ENCODE peak calls at places on chromosomes 13 and 19, in six cellular contexts. One of them, this sample, is unnamed.

GRCh38 chr19:41219924-41220567 is 1.0 kb downstream of the AXL start:
- DNase-seq in stimulated activated CD4-positive, alpha-beta T cell treated with anti-CD3 and anti-CD28 coated beads, TNF-alpha, amount 100 ng/mL, for 4 hours: no peak
- DNase-seq in activated CD4-positive, CD25-positive, alpha-beta regulatory T cell treated with anti-CD3 and anti-CD28 coated beads, Interleukin-2, amount 50 U/mL, for 16 hours: no peak
- DNase-seq in NCI-H187: no peak
- DNase-seq in NAMALWA: no peak
- DNase-seq in C1 segment of cervical spinal cord: no peak
- DNase-seq in this sample: no peak

GRCh38 chr13:25963681-25964080 is 88.1 kb downstream of the SHISA2 start:
- DNase-seq in stimulated activated CD4-positive, alpha-beta T cell treated with anti-CD3 and anti-CD28 coated beads, TNF-alpha, amount 100 ng/mL, for 4 hours: no peak
- DNase-seq in activated CD4-positive, CD25-positive, alpha-beta regulatory T cell treated with anti-CD3 and anti-CD28 coated beads, Interleukin-2, amount 50 U/mL, for 16 hours: no peak
- DNase-seq in NCI-H187: no peak
- DNase-seq in NAMALWA: no peak
- DNase-seq in C1 segment of cervical spinal cord: no peak
- DNase-seq in this sample: no peak

GRCh38 chr13:30862707-30863106 is 43.4 kb upstream of the MEDAG start:
- DNase-seq in stimulated activated CD4-positive, alpha-beta T cell treated with anti-CD3 and anti-CD28 coated beads, TNF-alpha, amount 100 ng/mL, for 4 hours: no peak
- DNase-seq in activated CD4-positive, CD25-positive, alpha-beta regulatory T cell treated with anti-CD3 and anti-CD28 coated beads, Interleukin-2, amount 50 U/mL, for 16 hours: no peak
- DNase-seq in NCI-H187: no peak
- DNase-seq in NAMALWA: no peak
- DNase-seq in C1 segment of cervical spinal cord: no peak
- DNase-seq in this sample: no peak

GRCh38 chr13:33137726-33138125 is 121.5 kb downstream of the KL start:
- DNase-seq in stimulated activated CD4-positive, alpha-beta T cell treated with anti-CD3 and anti-CD28 coated beads, TNF-alpha, amount 100 ng/mL, for 4 hours: no peak
- DNase-seq in activated CD4-positive, CD25-positive, alpha-beta regulatory T cell treated with anti-CD3 and anti-CD28 coated beads, Interleukin-2, amount 50 U/mL, for 16 hours: no peak
- DNase-seq in NCI-H187: no peak
- DNase-seq in NAMALWA: no peak
- DNase-seq in C1 segment of cervical spinal cord: no peak
- DNase-seq in this sample: no peak

GRCh38 chr13:35140831-35141230 is 198.8 kb downstream of the NBEA start:
- DNase-seq in stimulated activated CD4-positive, alpha-beta T cell treated with anti-CD3 and anti-CD28 coated beads, TNF-alpha, amount 100 ng/mL, for 4 hours: no peak
- DNase-seq in activated CD4-positive, CD25-positive, alpha-beta regulatory T cell treated with anti-CD3 and anti-CD28 coated beads, Interleukin-2, amount 50 U/mL, for 16 hours: no peak
- DNase-seq in NCI-H187: no peak
- DNase-seq in NAMALWA: no peak
- DNase-seq in C1 segment of cervical spinal cord: no peak
- DNase-seq in this sample: no peak

GRCh38 chr19:3708207-3708931 is at the start of gene TJP3:
- DNase-seq in stimulated activated CD4-positive, alpha-beta T cell treated with anti-CD3 and anti-CD28 coated beads, TNF-alpha, amount 100 ng/mL, for 4 hours: no peak
- DNase-seq in activated CD4-positive, CD25-positive, alpha-beta regulatory T cell treated with anti-CD3 and anti-CD28 coated beads, Interleukin-2, amount 50 U/mL, for 16 hours: no peak
- DNase-seq in NCI-H187: no peak
- DNase-seq in NAMALWA: no peak
- DNase-seq in C1 segment of cervical spinal cord: no peak
- DNase-seq in this sample: no peak

GRCh38 chr19:7595466-7596133 is at the start of gene CAMSAP3:
- DNase-seq in stimulated activated CD4-positive, alpha-beta T cell treated with anti-CD3 and anti-CD28 coated beads, TNF-alpha, amount 100 ng/mL, for 4 hours: no peak
- DNase-seq in activated CD4-positive, CD25-positive, alpha-beta regulatory T cell treated with anti-CD3 and anti-CD28 coated beads, Interleukin-2, amount 50 U/mL, for 16 hours: no peak
- DNase-seq in NCI-H187: peak; percentile 20
- DNase-seq in NAMALWA: peak; percentile 75
- DNase-seq in C1 segment of cervical spinal cord: no peak
- DNase-seq in this sample: no peak

GRCh38 chr13:32390048-32390447 is 37.9 kb downstream of the N4BP2L1 start:
- DNase-seq in stimulated activated CD4-positive, alpha-beta T cell treated with anti-CD3 and anti-CD28 coated beads, TNF-alpha, amount 100 ng/mL, for 4 hours: no peak
- DNase-seq in activated CD4-positive, CD25-positive, alpha-beta regulatory T cell treated with anti-CD3 and anti-CD28 coated beads, Interleukin-2, amount 50 U/mL, for 16 hours: no peak
- DNase-seq in NCI-H187: no peak
- DNase-seq in NAMALWA: no peak
- DNase-seq in C1 segment of cervical spinal cord: no peak
- DNase-seq in this sample: no peak

GRCh38 chr13:38630780-38631179 is 56.1 kb upstream of the FREM2 start:
- DNase-seq in stimulated activated CD4-positive, alpha-beta T cell treated with anti-CD3 and anti-CD28 coated beads, TNF-alpha, amount 100 ng/mL, for 4 hours: no peak
- DNase-seq in activated CD4-positive, CD25-positive, alpha-beta regulatory T cell treated with anti-CD3 and anti-CD28 coated beads, Interleukin-2, amount 50 U/mL, for 16 hours: no peak
- DNase-seq in NCI-H187: no peak
- DNase-seq in NAMALWA: no peak
- DNase-seq in C1 segment of cervical spinal cord: no peak
- DNase-seq in this sample: no peak

GRCh38 chr19:16463991-16464575 is 7.7 kb downstream of the EPS15L1 start:
- DNase-seq in stimulated activated CD4-positive, alpha-beta T cell treated with anti-CD3 and anti-CD28 coated beads, TNF-alpha, amount 100 ng/mL, for 4 hours: no peak
- DNase-seq in activated CD4-positive, CD25-positive, alpha-beta regulatory T cell treated with anti-CD3 and anti-CD28 coated beads, Interleukin-2, amount 50 U/mL, for 16 hours: no peak
- DNase-seq in NCI-H187: no peak
- DNase-seq in NAMALWA: no peak
- DNase-seq in C1 segment of cervical spinal cord: no peak
- DNase-seq in this sample: no peak

GRCh38 chr19:54523403-54523802 is 20.8 kb downstream of the LAIR2 start:
- DNase-seq in stimulated activated CD4-positive, alpha-beta T cell treated with anti-CD3 and anti-CD28 coated beads, TNF-alpha, amount 100 ng/mL, for 4 hours: no peak
- DNase-seq in activated CD4-positive, CD25-positive, alpha-beta regulatory T cell treated with anti-CD3 and anti-CD28 coated beads, Interleukin-2, amount 50 U/mL, for 16 hours: no peak
- DNase-seq in NCI-H187: no peak
- DNase-seq in NAMALWA: no peak
- DNase-seq in C1 segment of cervical spinal cord: no peak
- DNase-seq in this sample: peak; percentile 97

GRCh38 chr19:27794444-27795042 is 1418.4 kb downstream of the UQCRFS1 start:
- DNase-seq in stimulated activated CD4-positive, alpha-beta T cell treated with anti-CD3 and anti-CD28 coated beads, TNF-alpha, amount 100 ng/mL, for 4 hours: no peak
- DNase-seq in activated CD4-positive, CD25-positive, alpha-beta regulatory T cell treated with anti-CD3 and anti-CD28 coated beads, Interleukin-2, amount 50 U/mL, for 16 hours: no peak
- DNase-seq in NCI-H187: no peak
- DNase-seq in NAMALWA: peak; percentile 45
- DNase-seq in C1 segment of cervical spinal cord: no peak
- DNase-seq in this sample: no peak

GRCh38 chr13:104854698-104855097 is 1680.8 kb downstream of the EFNB2 start:
- DNase-seq in stimulated activated CD4-positive, alpha-beta T cell treated with anti-CD3 and anti-CD28 coated beads, TNF-alpha, amount 100 ng/mL, for 4 hours: no peak
- DNase-seq in activated CD4-positive, CD25-positive, alpha-beta regulatory T cell treated with anti-CD3 and anti-CD28 coated beads, Interleukin-2, amount 50 U/mL, for 16 hours: no peak
- DNase-seq in NCI-H187: no peak
- DNase-seq in NAMALWA: no peak
- DNase-seq in C1 segment of cervical spinal cord: no peak
- DNase-seq in this sample: no peak

GRCh38 chr13:113078895-113079720 is 26.5 kb upstream of the F7 start:
- DNase-seq in stimulated activated CD4-positive, alpha-beta T cell treated with anti-CD3 and anti-CD28 coated beads, TNF-alpha, amount 100 ng/mL, for 4 hours: no peak
- DNase-seq in activated CD4-positive, CD25-positive, alpha-beta regulatory T cell treated with anti-CD3 and anti-CD28 coated beads, Interleukin-2, amount 50 U/mL, for 16 hours: no peak
- DNase-seq in NCI-H187: peak; percentile 23
- DNase-seq in NAMALWA: no peak
- DNase-seq in C1 segment of cervical spinal cord: no peak
- DNase-seq in this sample: no peak

GRCh38 chr19:10544242-10544752 is 593 bp downstream of the ATG4D start:
- DNase-seq in stimulated activated CD4-positive, alpha-beta T cell treated with anti-CD3 and anti-CD28 coated beads, TNF-alpha, amount 100 ng/mL, for 4 hours: no peak
- DNase-seq in activated CD4-positive, CD25-positive, alpha-beta regulatory T cell treated with anti-CD3 and anti-CD28 coated beads, Interleukin-2, amount 50 U/mL, for 16 hours: no peak
- DNase-seq in NCI-H187: no peak
- DNase-seq in NAMALWA: no peak
- DNase-seq in C1 segment of cervical spinal cord: no peak
- DNase-seq in this sample: no peak

GRCh38 chr19:41994521-41994971 is 516 bp upstream of the ATP1A3 start:
- DNase-seq in stimulated activated CD4-positive, alpha-beta T cell treated with anti-CD3 and anti-CD28 coated beads, TNF-alpha, amount 100 ng/mL, for 4 hours: no peak
- DNase-seq in activated CD4-positive, CD25-positive, alpha-beta regulatory T cell treated with anti-CD3 and anti-CD28 coated beads, Interleukin-2, amount 50 U/mL, for 16 hours: no peak
- DNase-seq in NCI-H187: no peak
- DNase-seq in NAMALWA: peak; percentile 22
- DNase-seq in C1 segment of cervical spinal cord: no peak
- DNase-seq in this sample: no peak

GRCh38 chr13:76610819-76611415 is 275.3 kb downstream of the KCTD12 start:
- DNase-seq in stimulated activated CD4-positive, alpha-beta T cell treated with anti-CD3 and anti-CD28 coated beads, TNF-alpha, amount 100 ng/mL, for 4 hours: no peak
- DNase-seq in activated CD4-positive, CD25-positive, alpha-beta regulatory T cell treated with anti-CD3 and anti-CD28 coated beads, Interleukin-2, amount 50 U/mL, for 16 hours: no peak
- DNase-seq in NCI-H187: no peak
- DNase-seq in NAMALWA: no peak
- DNase-seq in C1 segment of cervical spinal cord: no peak
- DNase-seq in this sample: no peak

GRCh38 chr13:66128201-66128600 is 1101.9 kb downstream of the PCDH9 start:
- DNase-seq in stimulated activated CD4-positive, alpha-beta T cell treated with anti-CD3 and anti-CD28 coated beads, TNF-alpha, amount 100 ng/mL, for 4 hours: no peak
- DNase-seq in activated CD4-positive, CD25-positive, alpha-beta regulatory T cell treated with anti-CD3 and anti-CD28 coated beads, Interleukin-2, amount 50 U/mL, for 16 hours: no peak
- DNase-seq in NCI-H187: no peak
- DNase-seq in NAMALWA: no peak
- DNase-seq in C1 segment of cervical spinal cord: no peak
- DNase-seq in this sample: no peak

GRCh38 chr19:40799558-40800338 is 757 bp downstream of the EGLN2 start:
- DNase-seq in stimulated activated CD4-positive, alpha-beta T cell treated with anti-CD3 and anti-CD28 coated beads, TNF-alpha, amount 100 ng/mL, for 4 hours: no peak
- DNase-seq in activated CD4-positive, CD25-positive, alpha-beta regulatory T cell treated with anti-CD3 and anti-CD28 coated beads, Interleukin-2, amount 50 U/mL, for 16 hours: no peak
- DNase-seq in NCI-H187: no peak
- DNase-seq in NAMALWA: peak; percentile 41
- DNase-seq in C1 segment of cervical spinal cord: no peak
- DNase-seq in this sample: no peak